ENCODE peak calls at places on chromosomes 16 and 17, in five cellular contexts. I, P, A, W and L are unnamed samples.

GRCh38 chr17:73489991-73490390 is 154.3 kb downstream of the SDK2 start:
- DNase-seq in I (no peak), P (no peak), A (no peak), W (no peak), L (no peak)

GRCh38 chr17:83173180-83173996 is 94.0 kb downstream of the METRNL start:
- DNase-seq in W (no peak), P (no peak), I (no peak), A (no peak), L (no peak)

GRCh38 chr17:1830288-1830687 is 483 bp downstream of the RPA1 start:
- DNase-seq in I (peak; percentile 51), A (peak; percentile 4), P (no peak), W (no peak), L (no peak)

GRCh38 chr16:642189-643049 is 791 bp downstream of the MCRIP2 start:
- DNase-seq in I (peak; percentile 81), P (peak; percentile 85), A (peak; percentile 36), W (no peak), L (no peak)

GRCh38 chr16:89641719-89642187 is 15.8 kb downstream of the CHMP1A start:
- DNase-seq in I (no peak), A (no peak), P (no peak), W (no peak), L (no peak)

GRCh38 chr17:70767102-70767701 is 597.9 kb downstream of the KCNJ2 start:
- DNase-seq in W (peak; percentile 11), P (no peak), I (peak; percentile 32), A (peak; percentile 72), L (peak; percentile 32)

GRCh38 chr16:85753559-85753958 is 2.7 kb upstream of the C16orf74 start:
- DNase-seq in P (no peak), I (no peak), A (no peak), W (no peak), L (no peak)

GRCh38 chr17:48755346-48755745 is 26.8 kb upstream of the HOXB13 start:
- DNase-seq in P (no peak), I (no peak), W (no peak), A (no peak), L (no peak)

GRCh38 chr17:79834575-79835469 is 4.4 kb downstream of the CBX4 start:
- DNase-seq in W (no peak), P (no peak), I (no peak), A (peak; percentile 15), L (no peak)

GRCh38 chr17:57993471-57994365 is 5.7 kb upstream of the VEZF1 start:
- DNase-seq in W (no peak), I (peak; percentile 54), A (no peak), P (no peak), L (no peak)

GRCh38 chr17:83079340-83079747 is at the start of gene METRNL:
- DNase-seq in A (peak; percentile 79), P (peak; percentile 91), W (peak; percentile 56), I (peak; percentile 75), L (no peak)

GRCh38 chr17:78126895-78127239 is 1.7 kb downstream of the TMC6 start:
- DNase-seq in A (no peak), W (no peak), P (no peak), I (no peak), L (no peak)

GRCh38 chr16:31177136-31177535 is 2.8 kb upstream of the FUS start:
- DNase-seq in W (peak; percentile 47), I (no peak), P (no peak), A (no peak), L (peak; percentile 59)

GRCh38 chr17:63786117-63786516 is 12.1 kb downstream of the DDX42 start:
- DNase-seq in I (no peak), W (no peak), A (no peak), P (no peak), L (no peak)

GRCh38 chr17:30347488-30347887 is 13.6 kb upstream of the TMIGD1 start:
- DNase-seq in W (no peak), P (no peak), A (no peak), I (no peak), L (no peak)

GRCh38 chr17:21286066-21286770 is 1.7 kb downstream of the MAP2K3 start:
- DNase-seq in I (peak; percentile 34), P (peak; percentile 95), W (peak; percentile 98), A (peak; percentile 99), L (peak; percentile 95)

GRCh38 chr17:79538291-79538690 is 72.6 kb downstream of the RBFOX3 start:
- DNase-seq in W (no peak), I (no peak), P (peak; percentile 3), A (no peak), L (no peak)

GRCh38 chr16:61862756-61863155 is 173.5 kb downstream of the CDH8 start:
- DNase-seq in W (no peak), I (no peak), A (no peak), P (no peak), L (no peak)

GRCh38 chr17:40023590-40024292 is 8.5 kb downstream of the CSF3 start:
- DNase-seq in I (no peak), A (peak; percentile 20), P (no peak), W (peak; percentile 37), L (no peak)

GRCh38 chr16:88943741-88944140 is 33.3 kb downstream of the CBFA2T3 start:
- DNase-seq in I (no peak), A (no peak), P (no peak), W (no peak), L (no peak)

GRCh38 chr16:84741351-84741791 is 41.6 kb downstream of the USP10 start:
- DNase-seq in I (no peak), W (peak; percentile 59), P (no peak), A (peak; percentile 43), L (no peak)

GRCh38 chr16:57754354-57755060 is 18.9 kb downstream of the KATNB1 start:
- DNase-seq in A (no peak), W (no peak), I (no peak), P (peak; percentile 48), L (no peak)

DNA sequence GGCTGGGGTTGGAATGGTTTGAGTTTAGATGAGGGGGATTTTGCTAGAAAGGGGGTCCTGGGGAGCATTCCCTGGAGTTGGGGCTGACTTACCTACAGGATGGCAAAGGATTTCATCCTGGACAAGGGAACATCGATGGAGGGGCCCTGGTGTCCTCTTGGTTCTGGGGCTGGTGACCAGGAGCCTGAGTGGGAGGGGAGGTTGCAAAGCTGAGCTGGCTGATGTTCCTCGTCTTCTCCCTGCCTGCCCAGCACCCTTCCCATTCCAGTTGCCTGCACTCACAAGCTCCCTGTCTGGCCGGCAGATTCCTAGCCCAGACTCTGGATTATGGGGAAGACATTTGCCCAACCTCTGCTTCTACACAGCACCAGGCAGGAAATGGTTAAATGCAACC is 37.2 kb downstream of the ITGAE start:
- DNase-seq in I (no peak), A (no peak), W (no peak), P (no peak), L (no peak)
- H3K4me3 ChIP-seq in I (peak overlapping the region; percentile 36), A (no peak overlapping the region), W (no peak overlapping the region), P (no peak overlapping the region), L (no peak overlapping the region)

DNA sequence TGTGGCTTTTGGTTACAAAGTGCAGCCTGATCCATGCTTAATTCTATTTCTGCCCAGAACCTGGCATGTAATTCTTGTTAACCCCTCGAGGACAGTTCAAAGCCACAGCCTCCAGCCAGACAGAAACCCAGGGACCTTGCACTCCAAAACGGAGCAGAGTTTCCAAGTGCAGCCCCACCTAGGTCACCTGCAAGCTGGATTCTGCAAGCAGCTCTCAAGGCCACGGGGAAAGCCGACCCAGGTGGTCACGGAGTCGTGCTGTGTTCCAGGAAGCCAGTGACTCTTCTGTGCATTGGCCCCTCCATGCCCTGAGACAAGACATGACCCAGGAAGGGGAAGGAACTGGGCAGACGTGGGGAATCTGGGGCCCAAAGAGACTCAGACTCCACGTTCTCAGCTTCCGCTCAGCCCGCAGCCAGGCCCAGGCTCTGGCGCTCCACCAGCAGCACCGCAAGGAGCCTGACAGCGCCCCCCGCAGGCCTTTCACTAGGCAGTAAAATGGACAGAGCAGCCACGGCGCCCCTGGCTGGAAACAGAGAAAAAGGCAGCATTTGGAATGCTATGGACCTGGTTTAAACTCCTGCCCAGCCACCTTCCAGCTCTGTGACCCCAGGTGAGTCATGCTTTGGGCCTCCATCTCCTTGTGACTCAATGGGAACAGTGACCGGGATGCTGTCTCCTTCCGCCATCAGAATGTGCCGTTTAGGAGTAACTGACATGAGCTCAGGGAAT is 27.3 kb upstream of the GSG1L start:
- DNase-seq in W (peak; percentile 41), P (no peak), A (no peak), I (no peak), L (no peak)
- TF ChIP-seq CTCF in W (peak; percentile 7), P (no peak), A (peak; percentile 23), I (no peak), L (peak; percentile 33)

GRCh38 chr16:81808933-81809480 is 29.9 kb downstream of the PLCG2 start:
- DNase-seq in A (no peak), I (peak; percentile 98), P (no peak), W (no peak), L (no peak)

GRCh38 chr16:81806696-81807095 is 27.6 kb downstream of the PLCG2 start:
- DNase-seq in W (no peak), I (no peak), A (no peak), P (no peak), L (no peak)

GRCh38 chr16:81809567-81809966 is 30.5 kb downstream of the PLCG2 start:
- DNase-seq in A (no peak), P (no peak), W (no peak), I (peak; percentile 75), L (no peak)

GRCh38 chr16:81810361-81810760 is 31.3 kb downstream of the PLCG2 start:
- DNase-seq in P (no peak), I (peak; percentile 93), A (no peak), W (no peak), L (no peak)

DNA sequence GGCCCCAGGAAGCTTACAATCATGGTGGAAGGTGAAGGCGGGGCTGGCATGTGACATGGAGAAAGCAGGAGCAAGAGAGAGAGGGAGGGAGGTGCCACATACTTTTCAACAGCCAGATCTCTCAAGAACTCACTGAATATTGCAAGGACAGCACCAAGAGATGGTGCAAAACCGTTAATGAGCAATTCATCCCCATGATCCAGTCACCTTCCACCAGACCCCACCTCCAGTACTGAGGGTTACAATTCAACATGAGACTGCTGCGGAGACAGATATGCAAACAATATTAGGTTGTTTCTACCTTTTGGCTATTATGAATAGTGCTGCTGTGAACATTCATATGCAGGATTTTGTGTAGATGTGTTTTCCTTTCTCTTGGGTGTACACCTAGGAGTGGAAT is 28.7 kb downstream of the PLCG2 start:
- DNase-seq in I (peak; percentile 61), P (no peak), W (no peak), A (no peak), L (no peak)
- H3K4me3 ChIP-seq in I (peak overlapping the region; percentile 29), P (no peak overlapping the region), W (no peak overlapping the region), A (no peak overlapping the region), L (no peak overlapping the region)

GRCh38 chr17:42744806-42745617 is at the start of gene EZH1:
- DNase-seq in A (peak; percentile 94), P (peak; percentile 96), W (peak; percentile 83), I (peak; percentile 96), L (peak; percentile 65)
- TF ChIP-seq CTCF in A (no peak), P (no peak), W (no peak), I (no peak), L (no peak)

DNA sequence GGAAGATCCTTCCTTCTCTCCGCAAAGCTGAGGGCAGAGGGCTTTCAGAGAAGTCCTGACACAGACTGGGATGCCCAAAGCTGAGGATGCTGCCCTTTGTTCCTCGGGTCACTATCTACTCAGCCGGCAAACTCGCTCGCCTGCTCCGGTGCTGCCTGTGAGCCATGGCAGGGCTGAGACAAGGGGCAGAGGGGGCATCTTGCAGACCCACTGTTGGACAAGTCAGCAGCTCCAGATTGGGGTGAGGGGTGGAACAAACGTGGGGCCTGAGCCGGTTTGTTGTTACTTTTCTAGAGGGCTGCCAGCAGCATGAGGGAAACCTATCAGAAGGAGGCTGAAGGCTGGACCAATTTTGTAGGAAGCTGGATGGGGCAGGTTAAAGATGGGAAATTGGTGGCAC is 47.1 kb upstream of the PIK3R6 start:
- DNase-seq in P (no peak), I (no peak), W (no peak), A (no peak), L (no peak)
- H3K4me3 ChIP-seq in P (no peak overlapping the region), I (no peak overlapping the region), W (no peak overlapping the region), A (no peak overlapping the region), L (no peak overlapping the region)